ENCODE peak calls at places on chromosomes 12 and 14, in eight cellular contexts. G is iris pigment epithelial cell; B is GM12865; A is fibroblast of mammary gland; E is stomach; L is activated T-cell treated with anti-CD3 and anti-CD28 coated beads, Interleukin-2, amount 50 U/mL, for 1 hour; J is glutamatergic neuron; K is EL. U is an unnamed sample.

GRCh38 chr14:76827696-76828301 is 1.6 kb downstream of the LRRC74A start:
- DNase-seq in G (no peak), B (no peak), A (no peak), E (no peak), L (no peak), J (no peak), K (peak), U (no peak)

GRCh38 chr14:71541271-71541670 is 391.0 kb upstream of the RGS6 start:
- DNase-seq in G (no peak), B (no peak), A (no peak), E (no peak), L (no peak), J (no peak), K (no peak), U (no peak)

GRCh38 chr12:6771091-6771495 is 1.2 kb upstream of the LAG3 start:
- DNase-seq in G (no peak), B (no peak), A (peak), E (no peak), L (no peak), J (no peak), K (peak), U (no peak)

GRCh38 chr12:22083167-22083566 is 37.1 kb downstream of the CMAS start:
- DNase-seq in G (peak), B (peak), A (peak), E (no peak), L (no peak), J (no peak), K (peak), U (no peak)

GRCh38 chr12:42744539-42745156 is 155.1 kb upstream of the PRICKLE1 start:
- DNase-seq in G (no peak), B (no peak), A (peak), E (no peak), L (no peak), J (no peak), K (peak), U (no peak)

GRCh38 chr14:105495990-105496830 is 5.2 kb downstream of the TEDC1 start:
- DNase-seq in G (no peak), B (no peak), A (no peak), E (no peak), L (peak), J (peak), K (no peak), U (no peak)

GRCh38 chr14:105927661-105928060 is 401.3 kb downstream of the TMEM121 start:
- DNase-seq in G (no peak), B (peak), A (no peak), E (no peak), L (no peak), J (no peak), K (no peak), U (no peak)

GRCh38 chr12:18306311-18306710 is 45.0 kb downstream of the PIK3C2G start:
- DNase-seq in G (no peak), B (no peak), A (no peak), E (no peak), L (no peak), J (no peak), K (no peak), U (no peak)

GRCh38 chr12:69417231-69417630 is 53.0 kb upstream of the FRS2 start:
- DNase-seq in G (no peak), B (no peak), A (no peak), E (no peak), L (no peak), J (no peak), K (no peak), U (no peak)

GRCh38 chr12:53298154-53298553 is 1.3 kb upstream of the MYG1 start:
- DNase-seq in G (peak), B (no peak), A (peak), E (no peak), L (no peak), J (no peak), K (peak), U (peak)

U was measured in foreskin keratinocyte.